ENCODE peak calls at places on chromosomes 6 and 20, in six cellular contexts. O, C, H, V, M and D are unnamed samples.

GRCh38 chr6:57123111-57123510 is 33.1 kb downstream of the ZNF451 start:
- DNase-seq in O (peak; percentile 42), C (no peak), H (no peak), V (no peak), M (no peak), D (no peak)

GRCh38 chr6:73699656-73700055 is 3.7 kb downstream of the CD109 start:
- DNase-seq in O (no peak), C (no peak), H (peak; percentile 42), V (no peak), M (no peak), D (no peak)

GRCh38 chr6:50843842-50844241 is 25.2 kb downstream of the TFAP2B start:
- DNase-seq in O (no peak), C (no peak), H (peak; percentile 89), V (no peak), M (no peak), D (no peak)

GRCh38 chr6:10478187-10479040 is 42.7 kb upstream of the GCNT2 start:
- DNase-seq in O (peak; percentile 44), C (no peak), H (peak; percentile 75), V (no peak), M (no peak), D (peak; percentile 65)

GRCh38 chr20:52461602-52462001 is 270.0 kb upstream of the ZFP64 start:
- DNase-seq in O (no peak), C (no peak), H (no peak), V (no peak), M (no peak), D (no peak)

GRCh38 chr6:13030421-13030820 is 297.9 kb downstream of the TBC1D7 start:
- DNase-seq in O (no peak), C (no peak), H (no peak), V (no peak), M (no peak), D (no peak)

GRCh38 chr6:34288581-34288980 is 39.8 kb upstream of the SMIM29 start:
- DNase-seq in O (no peak), C (no peak), H (no peak), V (no peak), M (no peak), D (no peak)

GRCh38 chr6:157568702-157569101 is 187.7 kb downstream of the ZDHHC14 start:
- DNase-seq in O (no peak), C (no peak), H (no peak), V (no peak), M (no peak), D (no peak)

GRCh38 chr6:113786168-113786567 is 71.0 kb upstream of the MARCKS start:
- DNase-seq in O (no peak), C (no peak), H (no peak), V (no peak), M (no peak), D (no peak)

GRCh38 chr20:25497586-25498279 is 87.6 kb downstream of the NINL start:
- DNase-seq in O (no peak), C (no peak), H (no peak), V (no peak), M (no peak), D (no peak)

GRCh38 chr6:142773324-142773723 is 171.7 kb downstream of the HIVEP2 start:
- DNase-seq in O (no peak), C (no peak), H (no peak), V (no peak), M (peak; percentile 52), D (no peak)

GRCh38 chr20:41040855-41041254 is 12.2 kb downstream of the TOP1 start:
- DNase-seq in O (no peak), C (no peak), H (no peak), V (no peak), M (no peak), D (no peak)